ENCODE peak calls at places on chromosome 9, in ten cellular contexts. F is stomach; A is suprapubic skin; V is mammary epithelial cell; E is CD8-positive, alpha-beta T cell; D is pancreas; K is K562; M is uterus; R is astrocyte; O is neural progenitor cell. N is an unnamed sample. For H3K36me3 and H3K4me1, the result is how much of the 10 kb centered on the place peaks cover.

GRCh38 chr9:26129216-26129615 is 451.0 kb upstream of the TUSC1 start:
- DNase-seq in M (no peak), V (no peak), O (no peak), K (no peak), A (no peak), D (no peak), F (no peak), E (no peak), R (no peak), N (no peak)

GRCh38 chr9:126144617-126145456 is 181.8 kb upstream of the MVB12B start:
- DNase-seq in A (no peak), V (no peak), F (peak), M (no peak), E (no peak), K (no peak), D (no peak), R (no peak), O (no peak), N (no peak)

GRCh38 chr9:78035369-78035993 is 3.9 kb upstream of the GNAQ start:
- DNase-seq in K (peak), R (peak), O (peak), F (peak), E (peak), A (no peak), V (peak), D (peak), M (peak), N (no peak)

GRCh38 chr9:127803507-127804352 is 1.0 kb downstream of the FPGS start:
- DNase-seq in K (no peak), A (no peak), D (no peak), E (no peak), M (no peak), F (peak), O (no peak), R (no peak), V (peak), N (peak)

GRCh38 chr9:130174025-130174424 is 1.8 kb downstream of the NCS1 start:
- DNase-seq in M (no peak), A (no peak), R (no peak), D (no peak), K (no peak), V (no peak), F (no peak), O (no peak), E (no peak), N (no peak)

GRCh38 chr9:109923826-109924225 is 143.8 kb downstream of the PALM2AKAP2 start:
- DNase-seq in A (no peak), E (no peak), K (no peak), O (no peak), R (no peak), F (no peak), V (no peak), D (no peak), M (no peak), N (no peak)

GRCh38 chr9:135130266-135130976 is 43.0 kb downstream of the OLFM1 start:
- DNase-seq in F (peak), D (peak), A (no peak), V (peak), O (no peak), K (peak), E (no peak), R (no peak), M (no peak), N (peak)

GRCh38 chr9:33742519-33742918 is 52.8 kb upstream of the PRSS3 start:
- DNase-seq in O (no peak), V (no peak), E (no peak), K (peak), A (no peak), M (no peak), D (no peak), R (no peak), F (no peak), N (no peak)

GRCh38 chr9:121772600-121773285 is 121.3 kb downstream of the DAB2IP start:
- DNase-seq in R (no peak), F (peak), M (no peak), A (no peak), V (no peak), D (peak), K (no peak), O (no peak), E (no peak), N (peak)

GRCh38 chr9:37903581-37903830 is 421 bp downstream of the SLC25A51 start:
- DNase-seq in A (peak), E (no peak), K (no peak), M (no peak), R (no peak), F (no peak), D (no peak), V (no peak), O (no peak), N (peak)

GRCh38 chr9:91902465-91903125 is 47.4 kb downstream of the ROR2 start:
- DNase-seq in K (no peak), F (no peak), V (no peak), M (no peak), E (no peak), D (no peak), R (no peak), A (peak), O (no peak), N (no peak)

GRCh38 chr9:35027871-35028270 is 38.3 kb downstream of the DNAJB5 start:
- DNase-seq in F (no peak), E (no peak), V (no peak), D (no peak), A (no peak), R (no peak), M (no peak), O (no peak), K (no peak), N (no peak)

GRCh38 chr9:127176631-127177030 is 54.2 kb upstream of the ANGPTL2 start:
- DNase-seq in F (no peak), R (no peak), A (peak), K (no peak), M (no peak), E (no peak), V (no peak), D (no peak), O (no peak), N (no peak)

GRCh38 chr9:19161257-19162025 is 34.1 kb upstream of the PLIN2 start:
- DNase-seq in R (peak), F (peak), O (no peak), V (peak), D (peak), M (peak), K (peak), E (peak), A (no peak), N (peak)

GRCh38 chr9:100083448-100084144 is 15.2 kb downstream of the ERP44 start:
- DNase-seq in K (no peak), E (no peak), O (no peak), D (no peak), F (no peak), A (no peak), M (no peak), V (no peak), R (no peak), N (no peak)

DNA sequence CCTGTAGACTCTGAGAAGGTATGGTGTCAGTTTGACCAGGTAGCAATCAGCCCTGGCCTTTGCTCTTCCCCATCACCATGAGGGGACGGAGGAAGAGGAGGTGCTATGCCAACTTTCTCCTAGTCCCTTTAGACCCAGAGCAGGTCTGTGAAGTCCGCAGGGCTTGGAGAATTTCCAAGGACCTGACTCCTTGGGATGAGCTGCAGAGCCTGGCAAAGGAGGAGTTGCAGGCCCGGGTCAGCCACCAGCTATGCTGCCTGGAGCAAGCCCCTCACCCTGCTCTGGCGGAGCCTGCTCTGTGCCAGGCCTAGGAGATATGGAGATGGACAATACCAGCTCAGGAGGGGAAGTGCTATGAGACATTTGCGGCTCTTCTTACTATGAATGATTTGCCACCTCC is 188.3 kb downstream of the CDK5RAP2 start:
- DNase-seq in O (no peak), M (no peak), A (no peak), D (no peak), V (no peak), F (no peak), E (no peak), R (no peak), K (no peak), N (no peak)
- H3K36me3 ChIP-seq in O (under half), M (under half), A (half or more), D (under half), V (under half), F (half or more), E (half or more), R (under half), K (half or more), N (under half)

GRCh38 chr9:136258299-136258625 is 12.7 kb upstream of the QSOX2 start:
- DNase-seq in M (no peak), D (no peak), R (no peak), K (no peak), O (no peak), V (no peak), E (no peak), F (no peak), A (no peak), N (peak)

GRCh38 chr9:136257381-136258298 is 12.0 kb upstream of the QSOX2 start:
- DNase-seq in M (no peak), F (no peak), O (no peak), V (no peak), E (no peak), A (no peak), K (no peak), D (no peak), R (no peak), N (no peak)

GRCh38 chr9:136259836-136260235 is 14.2 kb upstream of the QSOX2 start:
- DNase-seq in A (no peak), F (no peak), O (no peak), D (no peak), V (no peak), M (no peak), K (no peak), R (no peak), E (no peak), N (no peak)

GRCh38 chr9:136259517-136259813 is 13.9 kb upstream of the QSOX2 start:
- DNase-seq in F (no peak), R (no peak), K (no peak), M (no peak), O (no peak), A (no peak), D (no peak), E (no peak), V (no peak), N (no peak)

GRCh38 chr9:136258786-136259516 is 13.3 kb upstream of the QSOX2 start:
- DNase-seq in F (no peak), D (no peak), O (no peak), V (no peak), E (no peak), R (no peak), A (no peak), M (no peak), K (no peak), N (no peak)
- TF ChIP-seq CTCF in F (no peak), D (no peak), O (no peak), V (no peak), E (no peak), R (no peak), A (no peak), M (no peak), K (no peak), N (no peak)

DNA sequence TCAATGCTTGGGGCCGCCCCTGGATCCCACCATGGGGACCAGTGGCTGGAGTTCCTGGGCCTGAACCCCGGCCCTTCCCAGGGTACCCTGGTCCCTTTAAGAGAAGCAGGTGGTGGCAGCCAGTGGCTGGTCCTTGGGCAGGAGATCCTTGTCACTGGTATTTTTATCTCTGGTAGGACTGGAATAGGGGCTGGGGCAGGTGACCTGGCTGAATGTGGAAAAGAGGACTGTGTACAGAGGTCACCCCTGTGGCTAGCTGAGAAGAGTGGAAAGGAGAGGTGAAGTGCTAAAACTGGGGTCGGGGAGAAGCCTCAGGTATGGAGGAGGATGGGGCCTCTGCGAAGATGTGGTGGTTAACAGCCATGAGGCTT is 7.0 kb downstream of the CRAT start:
- DNase-seq in R (no peak), O (no peak), D (no peak), K (no peak), A (no peak), M (no peak), V (no peak), F (no peak), E (no peak), N (no peak)
- H3K4me1 ChIP-seq in R (under half), O (under half), D (under half), K (under half), A (under half), M (under half), V (under half), F (under half), E (under half), N (under half)

GRCh38 chr9:87558606-87559005 is 60.9 kb downstream of the DAPK1 start:
- DNase-seq in V (no peak), R (no peak), M (no peak), A (no peak), O (no peak), D (no peak), E (no peak), F (no peak), K (no peak), N (no peak)
- H3K36me3 ChIP-seq in V (under half), R (under half), M (under half), A (under half), O (under half), D (under half), E (under half), F (under half), K (under half), N (under half)

GRCh38 chr9:124410321-124410913 is 4.8 kb downstream of the PSMB7 start:
- DNase-seq in E (no peak), A (no peak), F (no peak), M (no peak), D (no peak), K (no peak), V (no peak), O (no peak), R (no peak), N (no peak)
- TF ChIP-seq CTCF in E (peak), A (no peak), F (no peak), M (no peak), D (peak), K (peak), V (peak), O (peak), R (peak), N (no peak)

GRCh38 chr9:76534031-76534430 is 75.0 kb downstream of the GCNT1 start:
- DNase-seq in O (no peak), K (no peak), A (no peak), V (no peak), R (peak), M (no peak), E (no peak), D (no peak), F (no peak), N (no peak)

GRCh38 chr9:76530458-76531100 is 71.6 kb downstream of the GCNT1 start:
- DNase-seq in O (no peak), V (no peak), K (no peak), F (no peak), R (no peak), E (no peak), A (no peak), D (no peak), M (no peak), N (no peak)

GRCh38 chr9:76529667-76530066 is 70.7 kb downstream of the GCNT1 start:
- DNase-seq in E (no peak), D (no peak), V (no peak), O (no peak), F (no peak), K (no peak), A (no peak), M (no peak), R (no peak), N (no peak)

GRCh38 chr9:76528642-76529190 is 69.7 kb downstream of the GCNT1 start:
- DNase-seq in A (no peak), D (no peak), K (no peak), O (no peak), M (no peak), F (no peak), R (no peak), E (no peak), V (no peak), N (no peak)

GRCh38 chr9:76531231-76531775 is 72.3 kb downstream of the GCNT1 start:
- DNase-seq in V (no peak), F (no peak), E (no peak), O (no peak), M (no peak), D (no peak), R (no peak), K (no peak), A (no peak), N (no peak)
- H3K4me1 ChIP-seq in V (under half), F (under half), E (under half), O (under half), M (under half), D (under half), R (under half), K (under half), A (under half), N (under half)

N was measured in left lung.